ENCODE peak calls at places on chromosomes 16 and 17, in nine cellular contexts. One of them, this sample, is unnamed.

GRCh38 chr16:56409195-56409594 is 16.1 kb downstream of the AMFR start:
- DNase-seq in AG04450: no peak
- DNase-seq in neural progenitor cell: no peak
- DNase-seq in CD8-positive, alpha-beta memory T cell: no peak
- DNase-seq in mammary epithelial cell: peak
- DNase-seq in endodermal cell: no peak
- DNase-seq in heart left ventricle: no peak
- DNase-seq in dorsolateral prefrontal cortex: no peak
- DNase-seq in lung: no peak
- DNase-seq in this sample: no peak

GRCh38 chr16:57897053-57897784 is 73.7 kb downstream of the CNGB1 start:
- DNase-seq in endodermal cell: no peak
- DNase-seq in CD8-positive, alpha-beta memory T cell: no peak
- DNase-seq in AG04450: no peak
- DNase-seq in heart left ventricle: no peak
- DNase-seq in lung: no peak
- DNase-seq in dorsolateral prefrontal cortex: no peak
- DNase-seq in neural progenitor cell: no peak
- DNase-seq in mammary epithelial cell: no peak
- DNase-seq in this sample: no peak

GRCh38 chr17:65799454-65799853 is 238.0 kb upstream of the AXIN2 start:
- DNase-seq in AG04450: no peak
- DNase-seq in CD8-positive, alpha-beta memory T cell: no peak
- DNase-seq in heart left ventricle: no peak
- DNase-seq in neural progenitor cell: no peak
- DNase-seq in lung: no peak
- DNase-seq in mammary epithelial cell: no peak
- DNase-seq in dorsolateral prefrontal cortex: no peak
- DNase-seq in endodermal cell: no peak
- DNase-seq in this sample: no peak

GRCh38 chr17:58969156-58969555 is 137.5 kb downstream of the TRIM37 start:
- DNase-seq in mammary epithelial cell: no peak
- DNase-seq in dorsolateral prefrontal cortex: no peak
- DNase-seq in AG04450: no peak
- DNase-seq in endodermal cell: no peak
- DNase-seq in lung: no peak
- DNase-seq in heart left ventricle: no peak
- DNase-seq in neural progenitor cell: no peak
- DNase-seq in CD8-positive, alpha-beta memory T cell: no peak
- DNase-seq in this sample: no peak

GRCh38 chr16:83830091-83830768 is 22.5 kb downstream of the HSBP1 start:
- DNase-seq in neural progenitor cell: no peak
- DNase-seq in CD8-positive, alpha-beta memory T cell: no peak
- DNase-seq in AG04450: no peak
- DNase-seq in lung: no peak
- DNase-seq in mammary epithelial cell: no peak
- DNase-seq in endodermal cell: peak
- DNase-seq in heart left ventricle: no peak
- DNase-seq in dorsolateral prefrontal cortex: no peak
- DNase-seq in this sample: no peak

GRCh38 chr17:39688475-39688835 is 598 bp upstream of the PGAP3 start:
- DNase-seq in dorsolateral prefrontal cortex: no peak
- DNase-seq in CD8-positive, alpha-beta memory T cell: no peak
- DNase-seq in lung: no peak
- DNase-seq in neural progenitor cell: no peak
- DNase-seq in heart left ventricle: no peak
- DNase-seq in mammary epithelial cell: peak
- DNase-seq in endodermal cell: peak
- DNase-seq in AG04450: no peak
- DNase-seq in this sample: no peak

GRCh38 chr17:43917348-43918025 is 10.2 kb upstream of the MPP2 start:
- DNase-seq in dorsolateral prefrontal cortex: peak
- DNase-seq in endodermal cell: peak
- DNase-seq in mammary epithelial cell: no peak
- DNase-seq in neural progenitor cell: peak
- DNase-seq in lung: no peak
- DNase-seq in heart left ventricle: peak
- DNase-seq in AG04450: no peak
- DNase-seq in CD8-positive, alpha-beta memory T cell: peak
- DNase-seq in this sample: no peak

GRCh38 chr17:33732116-33732515 is 439.0 kb upstream of the ASIC2 start:
- DNase-seq in CD8-positive, alpha-beta memory T cell: no peak
- DNase-seq in mammary epithelial cell: no peak
- DNase-seq in heart left ventricle: no peak
- DNase-seq in dorsolateral prefrontal cortex: no peak
- DNase-seq in lung: no peak
- DNase-seq in neural progenitor cell: peak
- DNase-seq in AG04450: no peak
- DNase-seq in endodermal cell: peak
- DNase-seq in this sample: no peak

GRCh38 chr17:79627184-79627765 is 16.4 kb upstream of the RBFOX3 start:
- DNase-seq in CD8-positive, alpha-beta memory T cell: no peak
- DNase-seq in endodermal cell: peak
- DNase-seq in neural progenitor cell: no peak
- DNase-seq in AG04450: no peak
- DNase-seq in heart left ventricle: peak
- DNase-seq in lung: no peak
- DNase-seq in dorsolateral prefrontal cortex: peak
- DNase-seq in mammary epithelial cell: no peak
- DNase-seq in this sample: no peak

GRCh38 chr16:3060339-3061127 is 4.9 kb upstream of the IL32 start:
- DNase-seq in lung: no peak
- DNase-seq in AG04450: no peak
- DNase-seq in CD8-positive, alpha-beta memory T cell: no peak
- DNase-seq in heart left ventricle: no peak
- DNase-seq in dorsolateral prefrontal cortex: no peak
- DNase-seq in neural progenitor cell: no peak
- DNase-seq in endodermal cell: no peak
- DNase-seq in mammary epithelial cell: no peak
- DNase-seq in this sample: no peak

GRCh38 chr16:27853101-27853500 is 210.4 kb downstream of the GSG1L start:
- DNase-seq in neural progenitor cell: no peak
- DNase-seq in heart left ventricle: no peak
- DNase-seq in lung: no peak
- DNase-seq in mammary epithelial cell: no peak
- DNase-seq in endodermal cell: no peak
- DNase-seq in dorsolateral prefrontal cortex: no peak
- DNase-seq in AG04450: no peak
- DNase-seq in CD8-positive, alpha-beta memory T cell: no peak
- DNase-seq in this sample: no peak

GRCh38 chr16:10013364-10013763 is 168.9 kb downstream of the GRIN2A start:
- DNase-seq in neural progenitor cell: peak
- DNase-seq in heart left ventricle: no peak
- DNase-seq in dorsolateral prefrontal cortex: no peak
- DNase-seq in mammary epithelial cell: no peak
- DNase-seq in lung: no peak
- DNase-seq in endodermal cell: no peak
- DNase-seq in AG04450: no peak
- DNase-seq in CD8-positive, alpha-beta memory T cell: no peak
- DNase-seq in this sample: no peak

GRCh38 chr16:64167851-64168770 is 953.8 kb downstream of the CDH11 start:
- DNase-seq in mammary epithelial cell: no peak
- DNase-seq in endodermal cell: no peak
- DNase-seq in dorsolateral prefrontal cortex: no peak
- DNase-seq in lung: no peak
- DNase-seq in CD8-positive, alpha-beta memory T cell: no peak
- DNase-seq in neural progenitor cell: no peak
- DNase-seq in heart left ventricle: no peak
- DNase-seq in AG04450: no peak
- DNase-seq in this sample: no peak

GRCh38 chr17:40113961-40114272 is 7.9 kb upstream of the MSL1 start:
- DNase-seq in endodermal cell: no peak
- DNase-seq in mammary epithelial cell: no peak
- DNase-seq in heart left ventricle: no peak
- DNase-seq in dorsolateral prefrontal cortex: no peak
- DNase-seq in AG04450: no peak
- DNase-seq in CD8-positive, alpha-beta memory T cell: no peak
- DNase-seq in lung: no peak
- DNase-seq in neural progenitor cell: no peak
- DNase-seq in this sample: no peak

GRCh38 chr16:3113765-3114479 is 1.5 kb downstream of the ZNF205 start:
- DNase-seq in lung: no peak
- DNase-seq in dorsolateral prefrontal cortex: no peak
- DNase-seq in AG04450: no peak
- DNase-seq in CD8-positive, alpha-beta memory T cell: no peak
- DNase-seq in heart left ventricle: no peak
- DNase-seq in mammary epithelial cell: no peak
- DNase-seq in endodermal cell: no peak
- DNase-seq in neural progenitor cell: no peak
- DNase-seq in this sample: no peak

GRCh38 chr17:71109697-71110096 is 940.4 kb downstream of the KCNJ2 start:
- DNase-seq in lung: no peak
- DNase-seq in mammary epithelial cell: no peak
- DNase-seq in neural progenitor cell: no peak
- DNase-seq in CD8-positive, alpha-beta memory T cell: no peak
- DNase-seq in AG04450: no peak
- DNase-seq in endodermal cell: no peak
- DNase-seq in heart left ventricle: no peak
- DNase-seq in dorsolateral prefrontal cortex: no peak
- DNase-seq in this sample: no peak

GRCh38 chr16:49854227-49855203 is 1.4 kb downstream of the ZNF423 start:
- DNase-seq in endodermal cell: peak
- DNase-seq in AG04450: no peak
- DNase-seq in lung: no peak
- DNase-seq in neural progenitor cell: peak
- DNase-seq in mammary epithelial cell: no peak
- DNase-seq in CD8-positive, alpha-beta memory T cell: no peak
- DNase-seq in dorsolateral prefrontal cortex: no peak
- DNase-seq in heart left ventricle: no peak
- DNase-seq in this sample: no peak
- H3K27ac ChIP-seq in endodermal cell: peak
- H3K27ac ChIP-seq in AG04450: no peak
- H3K27ac ChIP-seq in lung: peak
- H3K27ac ChIP-seq in neural progenitor cell: peak
- H3K27ac ChIP-seq in mammary epithelial cell: no peak
- H3K27ac ChIP-seq in CD8-positive, alpha-beta memory T cell: no peak
- H3K27ac ChIP-seq in dorsolateral prefrontal cortex: peak
- H3K27ac ChIP-seq in heart left ventricle: peak
- H3K27ac ChIP-seq in this sample: peak

GRCh38 chr17:81113158-81113724 is 52.1 kb upstream of the PVALEF start:
- DNase-seq in endodermal cell: no peak
- DNase-seq in heart left ventricle: no peak
- DNase-seq in lung: no peak
- DNase-seq in CD8-positive, alpha-beta memory T cell: no peak
- DNase-seq in dorsolateral prefrontal cortex: no peak
- DNase-seq in neural progenitor cell: no peak
- DNase-seq in AG04450: no peak
- DNase-seq in mammary epithelial cell: no peak
- DNase-seq in this sample: no peak

GRCh38 chr17:81116704-81117103 is 48.6 kb upstream of the PVALEF start:
- DNase-seq in endodermal cell: no peak
- DNase-seq in AG04450: no peak
- DNase-seq in neural progenitor cell: no peak
- DNase-seq in heart left ventricle: no peak
- DNase-seq in dorsolateral prefrontal cortex: no peak
- DNase-seq in mammary epithelial cell: no peak
- DNase-seq in CD8-positive, alpha-beta memory T cell: no peak
- DNase-seq in lung: no peak
- DNase-seq in this sample: no peak

GRCh38 chr17:81115749-81116464 is 49.4 kb upstream of the PVALEF start:
- DNase-seq in neural progenitor cell: no peak
- DNase-seq in AG04450: no peak
- DNase-seq in endodermal cell: no peak
- DNase-seq in heart left ventricle: peak
- DNase-seq in CD8-positive, alpha-beta memory T cell: no peak
- DNase-seq in mammary epithelial cell: no peak
- DNase-seq in lung: no peak
- DNase-seq in dorsolateral prefrontal cortex: peak
- DNase-seq in this sample: no peak

GRCh38 chr17:81115219-81115618 is 50.1 kb upstream of the PVALEF start:
- DNase-seq in neural progenitor cell: no peak
- DNase-seq in AG04450: no peak
- DNase-seq in lung: no peak
- DNase-seq in endodermal cell: no peak
- DNase-seq in mammary epithelial cell: no peak
- DNase-seq in dorsolateral prefrontal cortex: no peak
- DNase-seq in heart left ventricle: no peak
- DNase-seq in CD8-positive, alpha-beta memory T cell: no peak
- DNase-seq in this sample: no peak

GRCh38 chr17:81114694-81115093 is 50.6 kb upstream of the PVALEF start:
- DNase-seq in heart left ventricle: no peak
- DNase-seq in mammary epithelial cell: no peak
- DNase-seq in AG04450: no peak
- DNase-seq in endodermal cell: no peak
- DNase-seq in neural progenitor cell: no peak
- DNase-seq in CD8-positive, alpha-beta memory T cell: no peak
- DNase-seq in lung: no peak
- DNase-seq in dorsolateral prefrontal cortex: no peak
- DNase-seq in this sample: no peak
- H3K27ac ChIP-seq in heart left ventricle: no peak
- H3K27ac ChIP-seq in mammary epithelial cell: no peak
- H3K27ac ChIP-seq in AG04450: no peak
- H3K27ac ChIP-seq in endodermal cell: peak
- H3K27ac ChIP-seq in neural progenitor cell: no peak
- H3K27ac ChIP-seq in CD8-positive, alpha-beta memory T cell: no peak
- H3K27ac ChIP-seq in lung: no peak
- H3K27ac ChIP-seq in dorsolateral prefrontal cortex: peak
- H3K27ac ChIP-seq in this sample: no peak

DNA sequence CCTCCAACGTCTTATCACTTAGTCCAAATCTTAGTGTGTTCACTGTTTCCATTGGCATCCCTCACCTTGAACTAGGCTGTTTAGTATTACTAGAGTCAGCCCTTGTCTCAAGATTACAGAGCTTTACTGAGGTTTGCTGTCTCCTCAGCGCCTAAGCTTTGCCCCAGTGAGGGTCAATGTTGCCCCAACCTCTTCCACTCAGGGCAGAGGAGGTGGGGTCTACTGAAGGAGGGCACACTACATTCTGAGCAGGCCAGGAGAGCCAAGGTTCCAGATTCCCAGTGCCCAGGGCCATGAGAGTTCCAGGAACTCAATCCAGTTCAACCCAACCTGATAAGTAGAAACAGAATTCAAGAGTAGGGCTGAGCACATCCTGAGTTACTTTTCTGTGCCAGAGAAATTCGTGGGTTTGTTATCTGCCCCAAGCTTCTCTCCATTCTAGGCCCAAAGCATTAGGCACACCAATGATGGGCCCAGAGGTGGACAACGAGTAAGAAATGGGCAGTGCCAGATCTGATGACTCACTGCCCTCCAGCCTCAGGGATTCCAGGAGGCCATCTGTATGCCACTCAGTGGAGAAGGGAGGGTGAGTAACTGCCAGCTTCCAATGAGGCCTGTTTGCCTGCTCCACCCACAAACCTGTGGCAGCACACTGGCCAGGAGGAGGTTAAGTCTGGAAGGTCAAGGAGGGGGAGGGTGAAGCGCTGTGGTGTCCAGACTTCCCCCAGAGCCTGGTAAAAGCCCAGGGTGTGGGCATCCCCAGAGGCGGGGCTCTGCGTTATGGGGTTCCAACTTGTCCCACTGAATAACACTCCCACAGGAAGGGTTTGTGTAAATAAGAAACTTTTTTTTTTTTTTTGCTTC is 8.2 kb downstream of the TUBG2 start:
- DNase-seq in lung: peak
- DNase-seq in dorsolateral prefrontal cortex: no peak
- DNase-seq in neural progenitor cell: no peak
- DNase-seq in AG04450: no peak
- DNase-seq in CD8-positive, alpha-beta memory T cell: no peak
- DNase-seq in endodermal cell: peak
- DNase-seq in mammary epithelial cell: peak
- DNase-seq in heart left ventricle: peak
- DNase-seq in this sample: no peak
- H3K27ac ChIP-seq in lung: peak
- H3K27ac ChIP-seq in dorsolateral prefrontal cortex: peak
- H3K27ac ChIP-seq in neural progenitor cell: no peak
- H3K27ac ChIP-seq in AG04450: peak
- H3K27ac ChIP-seq in CD8-positive, alpha-beta memory T cell: no peak
- H3K27ac ChIP-seq in endodermal cell: no peak
- H3K27ac ChIP-seq in mammary epithelial cell: peak
- H3K27ac ChIP-seq in heart left ventricle: peak
- H3K27ac ChIP-seq in this sample: peak

GRCh38 chr16:87723224-87723619 is 42.6 kb downstream of the KLHDC4 start:
- DNase-seq in AG04450: peak
- DNase-seq in endodermal cell: no peak
- DNase-seq in dorsolateral prefrontal cortex: peak
- DNase-seq in neural progenitor cell: no peak
- DNase-seq in heart left ventricle: peak
- DNase-seq in CD8-positive, alpha-beta memory T cell: no peak
- DNase-seq in mammary epithelial cell: peak
- DNase-seq in lung: peak
- DNase-seq in this sample: no peak
- H3K27ac ChIP-seq in AG04450: peak
- H3K27ac ChIP-seq in endodermal cell: peak
- H3K27ac ChIP-seq in dorsolateral prefrontal cortex: no peak
- H3K27ac ChIP-seq in neural progenitor cell: no peak
- H3K27ac ChIP-seq in heart left ventricle: no peak
- H3K27ac ChIP-seq in CD8-positive, alpha-beta memory T cell: no peak
- H3K27ac ChIP-seq in mammary epithelial cell: no peak
- H3K27ac ChIP-seq in lung: no peak
- H3K27ac ChIP-seq in this sample: no peak

This sample was measured in SK-N-MC.